ENCODE peak calls at places on chromosomes 1 and 21, in five cellular contexts. C, R, K, Z and Q are unnamed samples.
A peak's percentile ranks its signal among the peaks of the same experiment; 100 is the strongest.

GRCh38 chr1:113178522-113178921 is 105.5 kb downstream of the LRIG2 start:
- DNase-seq in Z (no peak), R (peak; percentile 1), K (no peak), C (no peak), Q (no peak)

GRCh38 chr1:16208270-16208987 is 4.0 kb downstream of the ARHGEF19 start:
- DNase-seq in K (no peak), C (no peak), R (peak; percentile 36), Z (no peak), Q (no peak)

GRCh38 chr1:197103295-197103694 is 36.2 kb upstream of the F13B start:
- DNase-seq in R (peak; percentile 65), K (no peak), C (no peak), Z (no peak), Q (peak; percentile 6)

GRCh38 chr1:194658090-194658439 is 1471.7 kb upstream of the B3GALT2 start:
- DNase-seq in K (no peak), R (no peak), C (no peak), Z (no peak), Q (peak; percentile 46)

GRCh38 chr1:7535934-7536878 is 234.9 kb upstream of the VAMP3 start:
- DNase-seq in C (peak; percentile 80), R (no peak), Z (no peak), K (no peak), Q (no peak)

GRCh38 chr1:6183520-6183989 is 3.4 kb upstream of the CHD5 start:
- DNase-seq in C (peak; percentile 57), K (no peak), R (no peak), Z (no peak), Q (peak; percentile 32)

GRCh38 chr1:201295861-201296260 is 12.6 kb downstream of the PKP1 start:
- DNase-seq in C (no peak), K (no peak), Z (no peak), R (no peak), Q (no peak)

GRCh38 chr1:9852410-9853301 is 28.9 kb upstream of the CLSTN1 start:
- DNase-seq in R (peak; percentile 74), C (no peak), K (no peak), Z (no peak), Q (peak; percentile 66)

GRCh38 chr1:29690156-29690555 is 453.8 kb downstream of the PTPRU start:
- DNase-seq in K (no peak), R (no peak), C (peak; percentile 11), Z (no peak), Q (no peak)

GRCh38 chr1:230005040-230005439 is 62.0 kb upstream of the GALNT2 start:
- DNase-seq in R (no peak), C (no peak), K (no peak), Z (no peak), Q (no peak)

GRCh38 chr1:86277909-86278308 is 118.2 kb downstream of the ODF2L start:
- DNase-seq in R (no peak), Z (no peak), K (no peak), C (no peak), Q (no peak)

GRCh38 chr1:6743189-6744101 is 41.8 kb upstream of the CAMTA1 start:
- DNase-seq in Z (no peak), K (no peak), R (peak; percentile 68), C (peak; percentile 54), Q (no peak)

GRCh38 chr1:212512731-212513559 is 80.2 kb downstream of the NENF start:
- DNase-seq in K (no peak), R (peak; percentile 46), Z (no peak), C (no peak), Q (no peak)

GRCh38 chr1:228291906-228292608 is 84.2 kb downstream of the OBSCN start:
- DNase-seq in Z (no peak), K (no peak), R (no peak), C (no peak), Q (no peak)

GRCh38 chr1:101124405-101124804 is 98.8 kb upstream of the DPH5 start:
- DNase-seq in R (no peak), Z (no peak), C (no peak), K (no peak), Q (no peak)

GRCh38 chr1:3457910-3458621 is 3.6 kb downstream of the ARHGEF16 start:
- DNase-seq in C (no peak), R (peak; percentile 22), Z (no peak), K (no peak), Q (peak; percentile 63)

GRCh38 chr1:228969968-228970800 is 234.9 kb downstream of the RHOU start:
- DNase-seq in C (no peak), R (no peak), K (no peak), Z (no peak), Q (peak; percentile 33)

GRCh38 chr21:29148535-29148934 is 18.1 kb downstream of the MAP3K7CL start:
- DNase-seq in Z (no peak), C (no peak), K (no peak), R (no peak), Q (no peak)

DNA sequence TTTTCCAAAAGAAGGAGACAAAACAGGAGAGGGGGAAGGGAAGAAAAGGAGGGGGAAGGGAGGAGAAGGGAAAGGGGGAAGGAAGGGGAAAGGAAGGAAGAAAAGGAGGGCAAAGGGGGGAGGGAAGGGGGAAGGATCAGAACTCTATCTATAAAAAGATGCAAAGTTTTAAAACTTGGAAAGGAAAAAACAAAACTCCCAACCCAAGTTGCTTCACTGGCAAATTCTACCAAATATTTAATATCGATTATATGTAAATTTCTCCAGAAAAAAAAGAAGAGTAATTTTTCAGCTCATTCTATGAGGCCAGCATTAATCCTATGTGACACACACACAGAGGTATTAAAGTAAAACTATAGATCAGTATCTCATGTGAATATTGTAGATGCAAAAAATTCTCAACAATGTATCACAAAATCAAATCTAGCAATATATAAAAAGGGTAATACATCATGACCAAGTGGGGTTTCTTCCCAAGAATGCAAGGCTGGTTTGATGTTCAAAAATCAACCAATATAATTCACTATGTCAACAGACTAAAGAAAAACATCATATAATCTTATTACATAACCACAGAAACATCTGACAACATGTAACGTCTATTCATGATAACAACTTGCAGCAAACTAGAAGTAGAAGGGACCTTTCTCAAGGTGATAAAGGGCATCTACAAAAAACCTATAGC is 57.9 kb downstream of the MAN1A2 start:
- DNase-seq in R (no peak), Z (no peak), K (no peak), C (no peak), Q (no peak)
- H3K4me1 ChIP-seq in R (no peaks in the 10 kb centered on the region), Z (no peaks in the 10 kb centered on the region), K (no peaks in the 10 kb centered on the region), C (no peaks in the 10 kb centered on the region), Q (no peaks in the 10 kb centered on the region)

GRCh38 chr1:158830904-158831507 is at the start of gene MNDA:
- DNase-seq in R (no peak), K (no peak), C (no peak), Z (no peak), Q (no peak)
- H2BK12ac ChIP-seq in R (no peak within 1 kb of the TSS), K (no peak within 1 kb of the TSS), C (no peak within 1 kb of the TSS), Z (no peak within 1 kb of the TSS), Q (no peak within 1 kb of the TSS)

DNA sequence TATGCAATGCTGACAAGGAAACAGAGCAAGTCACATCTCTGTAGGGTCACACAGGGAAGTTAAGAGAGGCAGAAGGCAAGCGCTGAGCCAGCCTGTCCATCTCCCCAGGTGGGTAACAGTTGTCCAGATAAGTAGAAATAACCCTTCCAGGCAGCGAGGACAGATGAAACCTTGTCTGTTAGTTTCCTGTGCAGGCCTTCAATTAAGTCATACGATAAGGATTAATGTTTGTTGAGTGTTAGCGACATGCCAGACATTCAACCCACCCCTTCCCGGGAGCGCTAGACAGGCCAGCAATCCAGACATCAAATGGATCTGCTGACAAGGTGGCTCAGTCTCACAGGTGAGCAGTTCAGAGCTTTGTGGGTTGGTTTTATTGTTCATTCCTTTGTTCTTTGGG is 221.5 kb upstream of the FMN2 start:
- DNase-seq in K (no peak), R (no peak), Z (no peak), C (no peak), Q (no peak)
- H3K14ac ChIP-seq in K (no peak overlapping the region), R (no peak overlapping the region), Z (no peak overlapping the region), C (no peak overlapping the region), Q (no peak overlapping the region)

GRCh38 chr1:27591622-27592021 is 12.3 kb downstream of the AHDC1 start:
- DNase-seq in K (no peak), R (no peak), Z (no peak), C (no peak), Q (no peak)

GRCh38 chr1:27590917-27591508 is 12.9 kb downstream of the AHDC1 start:
- DNase-seq in Z (no peak), K (no peak), R (no peak), C (no peak), Q (no peak)

GRCh38 chr1:27592600-27593340 is 11.2 kb downstream of the AHDC1 start:
- DNase-seq in K (no peak), R (no peak), C (peak; percentile 75), Z (no peak), Q (no peak)

GRCh38 chr1:27593341-27594326 is 10.3 kb downstream of the AHDC1 start:
- DNase-seq in R (no peak), C (no peak), K (no peak), Z (no peak), Q (no peak)

GRCh38 chr1:27592191-27592590 is 11.8 kb downstream of the AHDC1 start:
- DNase-seq in K (no peak), R (no peak), C (no peak), Z (no peak), Q (no peak)
- H3K4me1 ChIP-seq in K (peaks cover 47% of the 10 kb centered on the region), R (peaks cover 88% of the 10 kb centered on the region), C (peaks cover 10% of the 10 kb centered on the region), Z (peaks cover 73% of the 10 kb centered on the region), Q (peaks cover 48% of the 10 kb centered on the region)

GRCh38 chr1:156165083-156165482 is 11.7 kb downstream of the SEMA4A start:
- DNase-seq in R (peak; percentile 67), K (no peak), Z (no peak), C (no peak), Q (no peak)
- H2BK12ac ChIP-seq in R (no peak overlapping the region), K (no peak overlapping the region), Z (no peak overlapping the region), C (no peak overlapping the region), Q (no peak overlapping the region)

GRCh38 chr1:107789817-107790609 is 175.0 kb downstream of the VAV3 start:
- DNase-seq in C (no peak), K (no peak), R (no peak), Z (no peak), Q (no peak)
- H3K14ac ChIP-seq in C (no peak overlapping the region), K (no peak overlapping the region), R (no peak overlapping the region), Z (no peak overlapping the region), Q (no peak overlapping the region)